ENCODE peak calls at places on chromosomes 11 and 22, in ten cellular contexts. One of them, this sample, is unnamed.

GRCh38 chr11:57345555-57346151 is 7.5 kb downstream of the P2RX3 start:
- DNase-seq in transverse colon: peak; percentile 84
- DNase-seq in choroid plexus epithelial cell: peak; percentile 78
- DNase-seq in upper lobe of right lung: peak; percentile 78
- DNase-seq in neural progenitor cell: peak; percentile 87
- DNase-seq in fibroblast of lung: peak; percentile 44
- DNase-seq in adrenal gland: peak; percentile 73
- DNase-seq in progenitor cell of endocrine pancreas: peak; percentile 68
- DNase-seq in NB4: peak; percentile 78
- DNase-seq in AG10803: peak; percentile 60
- DNase-seq in this sample: peak; percentile 68

GRCh38 chr11:76030973-76031590 is 175.2 kb downstream of the WNT11 start:
- DNase-seq in NB4: peak; percentile 53
- DNase-seq in transverse colon: no peak
- DNase-seq in progenitor cell of endocrine pancreas: no peak
- DNase-seq in choroid plexus epithelial cell: peak; percentile 59
- DNase-seq in upper lobe of right lung: no peak
- DNase-seq in fibroblast of lung: peak; percentile 29
- DNase-seq in AG10803: peak; percentile 58
- DNase-seq in adrenal gland: no peak
- DNase-seq in neural progenitor cell: no peak
- DNase-seq in this sample: no peak

GRCh38 chr11:113817162-113817561 is 37.6 kb downstream of the CLDN25 start:
- DNase-seq in AG10803: peak; percentile 11
- DNase-seq in adrenal gland: no peak
- DNase-seq in fibroblast of lung: peak; percentile 25
- DNase-seq in transverse colon: no peak
- DNase-seq in choroid plexus epithelial cell: peak; percentile 19
- DNase-seq in neural progenitor cell: no peak
- DNase-seq in NB4: no peak
- DNase-seq in upper lobe of right lung: no peak
- DNase-seq in progenitor cell of endocrine pancreas: no peak
- DNase-seq in this sample: no peak

GRCh38 chr11:33692013-33692504 is 8.6 kb downstream of the C11orf91 start:
- DNase-seq in fibroblast of lung: peak; percentile 97
- DNase-seq in AG10803: peak; percentile 96
- DNase-seq in choroid plexus epithelial cell: peak; percentile 99
- DNase-seq in neural progenitor cell: peak; percentile 22
- DNase-seq in upper lobe of right lung: no peak
- DNase-seq in progenitor cell of endocrine pancreas: no peak
- DNase-seq in adrenal gland: no peak
- DNase-seq in NB4: no peak
- DNase-seq in transverse colon: peak; percentile 59
- DNase-seq in this sample: no peak

GRCh38 chr11:128484172-128484571 is 103.2 kb downstream of the ETS1 start:
- DNase-seq in AG10803: no peak
- DNase-seq in choroid plexus epithelial cell: no peak
- DNase-seq in fibroblast of lung: no peak
- DNase-seq in progenitor cell of endocrine pancreas: no peak
- DNase-seq in adrenal gland: no peak
- DNase-seq in neural progenitor cell: no peak
- DNase-seq in upper lobe of right lung: no peak
- DNase-seq in transverse colon: no peak
- DNase-seq in NB4: no peak
- DNase-seq in this sample: no peak

GRCh38 chr11:31437742-31438435 is 68.2 kb downstream of the DNAJC24 start:
- DNase-seq in AG10803: peak; percentile 33
- DNase-seq in upper lobe of right lung: no peak
- DNase-seq in fibroblast of lung: peak; percentile 83
- DNase-seq in adrenal gland: no peak
- DNase-seq in progenitor cell of endocrine pancreas: no peak
- DNase-seq in choroid plexus epithelial cell: peak; percentile 74
- DNase-seq in transverse colon: no peak
- DNase-seq in neural progenitor cell: no peak
- DNase-seq in NB4: no peak
- DNase-seq in this sample: no peak

GRCh38 chr22:35914665-35915476 is 113.8 kb downstream of the RBFOX2 start:
- DNase-seq in transverse colon: peak; percentile 68
- DNase-seq in upper lobe of right lung: no peak
- DNase-seq in choroid plexus epithelial cell: peak; percentile 95
- DNase-seq in neural progenitor cell: peak; percentile 94
- DNase-seq in fibroblast of lung: peak; percentile 90
- DNase-seq in progenitor cell of endocrine pancreas: peak; percentile 50
- DNase-seq in AG10803: peak; percentile 88
- DNase-seq in NB4: peak; percentile 70
- DNase-seq in adrenal gland: peak; percentile 70
- DNase-seq in this sample: peak; percentile 42

GRCh38 chr11:69521461-69521860 is 40.0 kb downstream of the LINC01488 start:
- DNase-seq in upper lobe of right lung: peak; percentile 15
- DNase-seq in adrenal gland: no peak
- DNase-seq in transverse colon: no peak
- DNase-seq in progenitor cell of endocrine pancreas: no peak
- DNase-seq in NB4: no peak
- DNase-seq in AG10803: no peak
- DNase-seq in neural progenitor cell: no peak
- DNase-seq in fibroblast of lung: no peak
- DNase-seq in choroid plexus epithelial cell: no peak
- DNase-seq in this sample: no peak

GRCh38 chr22:20429254-20430100 is 8.1 kb downstream of the SCARF2 start:
- DNase-seq in NB4: peak; percentile 78
- DNase-seq in upper lobe of right lung: peak; percentile 86
- DNase-seq in adrenal gland: peak; percentile 59
- DNase-seq in progenitor cell of endocrine pancreas: no peak
- DNase-seq in transverse colon: peak; percentile 84
- DNase-seq in fibroblast of lung: no peak
- DNase-seq in neural progenitor cell: peak; percentile 87
- DNase-seq in choroid plexus epithelial cell: no peak
- DNase-seq in AG10803: no peak
- DNase-seq in this sample: no peak

GRCh38 chr11:64583296-64584262 is 7.4 kb upstream of the SLC22A12 start:
- DNase-seq in upper lobe of right lung: peak; percentile 43
- DNase-seq in fibroblast of lung: peak; percentile 15
- DNase-seq in adrenal gland: no peak
- DNase-seq in progenitor cell of endocrine pancreas: no peak
- DNase-seq in neural progenitor cell: no peak
- DNase-seq in choroid plexus epithelial cell: no peak
- DNase-seq in NB4: no peak
- DNase-seq in AG10803: peak; percentile 6
- DNase-seq in transverse colon: no peak
- DNase-seq in this sample: no peak

GRCh38 chr11:129768356-129768755 is 47.3 kb upstream of the TMEM45B start:
- DNase-seq in upper lobe of right lung: no peak
- DNase-seq in adrenal gland: no peak
- DNase-seq in NB4: no peak
- DNase-seq in progenitor cell of endocrine pancreas: no peak
- DNase-seq in choroid plexus epithelial cell: peak; percentile 34
- DNase-seq in neural progenitor cell: no peak
- DNase-seq in fibroblast of lung: peak; percentile 7
- DNase-seq in transverse colon: no peak
- DNase-seq in AG10803: no peak
- DNase-seq in this sample: no peak

GRCh38 chr22:37195921-37196320 is 7.9 kb upstream of the C1QTNF6 start:
- DNase-seq in neural progenitor cell: no peak
- DNase-seq in progenitor cell of endocrine pancreas: no peak
- DNase-seq in NB4: no peak
- DNase-seq in AG10803: peak; percentile 16
- DNase-seq in fibroblast of lung: peak; percentile 55
- DNase-seq in transverse colon: no peak
- DNase-seq in upper lobe of right lung: peak; percentile 48
- DNase-seq in adrenal gland: no peak
- DNase-seq in choroid plexus epithelial cell: no peak
- DNase-seq in this sample: no peak

GRCh38 chr11:13064593-13064992 is 55.5 kb downstream of the RASSF10 start:
- DNase-seq in choroid plexus epithelial cell: no peak
- DNase-seq in NB4: no peak
- DNase-seq in AG10803: no peak
- DNase-seq in adrenal gland: no peak
- DNase-seq in progenitor cell of endocrine pancreas: no peak
- DNase-seq in transverse colon: peak; percentile 37
- DNase-seq in fibroblast of lung: no peak
- DNase-seq in neural progenitor cell: no peak
- DNase-seq in upper lobe of right lung: no peak
- DNase-seq in this sample: no peak

GRCh38 chr22:50698546-50698945 is 25.9 kb downstream of the SHANK3 start:
- DNase-seq in fibroblast of lung: no peak
- DNase-seq in NB4: peak; percentile 36
- DNase-seq in progenitor cell of endocrine pancreas: no peak
- DNase-seq in adrenal gland: no peak
- DNase-seq in choroid plexus epithelial cell: no peak
- DNase-seq in neural progenitor cell: no peak
- DNase-seq in AG10803: no peak
- DNase-seq in transverse colon: no peak
- DNase-seq in upper lobe of right lung: peak; percentile 63
- DNase-seq in this sample: no peak

GRCh38 chr11:77215106-77215505 is 86.4 kb downstream of the GDPD4 start:
- DNase-seq in fibroblast of lung: no peak
- DNase-seq in neural progenitor cell: no peak
- DNase-seq in upper lobe of right lung: no peak
- DNase-seq in transverse colon: no peak
- DNase-seq in progenitor cell of endocrine pancreas: no peak
- DNase-seq in NB4: no peak
- DNase-seq in AG10803: no peak
- DNase-seq in adrenal gland: no peak
- DNase-seq in choroid plexus epithelial cell: no peak
- DNase-seq in this sample: no peak

GRCh38 chr11:93490996-93491618 is 52.1 kb downstream of the SMCO4 start:
- DNase-seq in neural progenitor cell: no peak
- DNase-seq in adrenal gland: no peak
- DNase-seq in fibroblast of lung: no peak
- DNase-seq in upper lobe of right lung: no peak
- DNase-seq in progenitor cell of endocrine pancreas: no peak
- DNase-seq in AG10803: no peak
- DNase-seq in transverse colon: no peak
- DNase-seq in choroid plexus epithelial cell: no peak
- DNase-seq in NB4: no peak
- DNase-seq in this sample: no peak
- TF ChIP-seq CTCF in neural progenitor cell: no peak
- TF ChIP-seq CTCF in adrenal gland: no peak
- TF ChIP-seq CTCF in fibroblast of lung: no peak
- TF ChIP-seq CTCF in upper lobe of right lung: no peak
- TF ChIP-seq CTCF in progenitor cell of endocrine pancreas: no peak
- TF ChIP-seq CTCF in AG10803: no peak
- TF ChIP-seq CTCF in transverse colon: no peak
- TF ChIP-seq CTCF in choroid plexus epithelial cell: no peak
- TF ChIP-seq CTCF in NB4: no peak
- TF ChIP-seq CTCF in this sample: no peak

DNA sequence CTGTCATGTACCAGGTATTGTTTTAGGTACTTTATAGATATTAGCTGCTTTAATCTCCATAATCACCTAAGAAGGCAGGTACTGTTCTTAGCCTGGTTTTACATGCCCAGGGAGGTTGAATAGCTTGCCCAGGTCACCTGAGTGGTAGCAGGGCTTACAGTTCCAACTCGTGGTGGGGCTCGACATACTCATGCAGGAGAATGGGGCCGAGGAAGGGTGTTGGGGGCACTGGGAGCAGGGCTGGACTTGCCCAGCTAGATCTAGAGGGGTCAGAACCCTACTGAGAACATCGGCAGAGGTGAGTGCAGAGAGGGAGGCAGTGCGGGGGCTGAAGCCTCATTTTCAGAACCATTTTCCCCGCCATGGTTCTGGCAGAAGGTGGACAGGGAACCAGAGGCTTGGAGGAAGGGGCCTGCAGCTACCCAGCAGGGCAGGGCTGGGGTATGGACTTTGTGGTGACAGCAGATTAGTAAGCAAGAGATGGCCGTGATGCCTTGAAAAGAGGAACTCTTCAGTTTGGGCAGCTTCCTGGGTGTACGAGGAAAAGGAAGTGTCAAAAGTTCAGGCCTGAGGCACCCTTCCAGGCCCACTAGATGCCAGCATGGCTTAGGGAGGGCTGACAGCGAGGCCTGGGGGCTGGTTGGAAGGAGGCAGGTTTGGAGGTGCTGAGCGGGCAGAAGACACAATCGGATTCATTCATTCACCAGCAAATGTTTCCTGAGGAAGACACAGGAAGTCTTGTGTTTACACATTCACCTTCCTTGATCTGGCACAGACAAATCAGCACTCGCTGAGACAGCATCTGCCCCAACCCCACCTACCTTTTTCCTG is 54.7 kb upstream of the LYVE1 start:
- DNase-seq in progenitor cell of endocrine pancreas: no peak
- DNase-seq in NB4: peak; percentile 91
- DNase-seq in neural progenitor cell: no peak
- DNase-seq in upper lobe of right lung: no peak
- DNase-seq in choroid plexus epithelial cell: no peak
- DNase-seq in adrenal gland: peak; percentile 38
- DNase-seq in transverse colon: no peak
- DNase-seq in AG10803: no peak
- DNase-seq in fibroblast of lung: no peak
- DNase-seq in this sample: no peak
- TF ChIP-seq CTCF in progenitor cell of endocrine pancreas: no peak
- TF ChIP-seq CTCF in NB4: no peak
- TF ChIP-seq CTCF in neural progenitor cell: no peak
- TF ChIP-seq CTCF in upper lobe of right lung: no peak
- TF ChIP-seq CTCF in choroid plexus epithelial cell: no peak
- TF ChIP-seq CTCF in adrenal gland: no peak
- TF ChIP-seq CTCF in transverse colon: no peak
- TF ChIP-seq CTCF in AG10803: no peak
- TF ChIP-seq CTCF in fibroblast of lung: no peak
- TF ChIP-seq CTCF in this sample: no peak

DNA sequence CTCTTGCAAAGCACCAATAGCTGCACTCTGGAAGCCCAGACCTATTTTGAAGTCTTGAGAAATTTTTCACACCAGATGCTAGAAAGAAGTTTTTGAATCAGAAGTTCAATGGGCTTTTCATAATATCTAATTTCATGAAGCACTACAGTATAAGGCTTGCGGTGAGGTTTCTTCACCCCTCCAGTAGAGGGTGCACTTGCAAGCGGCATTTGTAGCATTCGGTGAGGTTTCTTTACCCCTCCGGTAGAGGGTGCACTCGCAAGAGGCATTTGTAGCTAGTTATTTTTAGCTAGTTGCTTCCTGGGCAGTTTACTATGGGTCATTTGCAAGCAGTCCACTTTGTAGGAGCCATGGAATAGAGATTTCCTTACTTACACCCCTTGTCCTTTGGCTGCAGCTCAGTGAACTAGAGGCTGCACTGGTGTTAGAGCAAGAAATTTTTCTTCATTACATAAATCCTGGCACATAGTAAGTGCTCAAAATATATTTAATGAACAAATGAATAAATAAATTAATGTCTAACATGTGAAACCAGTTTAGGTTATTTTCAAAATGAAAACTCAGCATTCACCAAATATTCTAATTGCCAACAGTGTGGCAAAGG is 7.8 kb upstream of the NOX4 start:
- DNase-seq in choroid plexus epithelial cell: no peak
- DNase-seq in upper lobe of right lung: no peak
- DNase-seq in transverse colon: peak; percentile 8
- DNase-seq in neural progenitor cell: no peak
- DNase-seq in NB4: peak; percentile 27
- DNase-seq in fibroblast of lung: no peak
- DNase-seq in progenitor cell of endocrine pancreas: no peak
- DNase-seq in adrenal gland: no peak
- DNase-seq in AG10803: no peak
- DNase-seq in this sample: no peak
- TF ChIP-seq CTCF in choroid plexus epithelial cell: peak; percentile 14
- TF ChIP-seq CTCF in upper lobe of right lung: no peak
- TF ChIP-seq CTCF in transverse colon: peak; percentile 40
- TF ChIP-seq CTCF in neural progenitor cell: peak; percentile 46
- TF ChIP-seq CTCF in NB4: peak; percentile 39
- TF ChIP-seq CTCF in fibroblast of lung: peak; percentile 2
- TF ChIP-seq CTCF in progenitor cell of endocrine pancreas: peak; percentile 21
- TF ChIP-seq CTCF in adrenal gland: no peak
- TF ChIP-seq CTCF in AG10803: peak; percentile 1
- TF ChIP-seq CTCF in this sample: peak; percentile 19

GRCh38 chr11:133064152-133064877 is 468.0 kb downstream of the OPCML start:
- DNase-seq in choroid plexus epithelial cell: peak; percentile 61
- DNase-seq in transverse colon: peak; percentile 29
- DNase-seq in neural progenitor cell: peak; percentile 92
- DNase-seq in upper lobe of right lung: peak; percentile 85
- DNase-seq in adrenal gland: peak; percentile 46
- DNase-seq in progenitor cell of endocrine pancreas: peak; percentile 86
- DNase-seq in NB4: peak; percentile 27
- DNase-seq in AG10803: peak; percentile 78
- DNase-seq in fibroblast of lung: peak; percentile 84
- DNase-seq in this sample: peak; percentile 91
- TF ChIP-seq CTCF in choroid plexus epithelial cell: peak; percentile 74
- TF ChIP-seq CTCF in transverse colon: peak; percentile 23
- TF ChIP-seq CTCF in neural progenitor cell: peak; percentile 89
- TF ChIP-seq CTCF in upper lobe of right lung: peak; percentile 53
- TF ChIP-seq CTCF in adrenal gland: peak; percentile 31
- TF ChIP-seq CTCF in progenitor cell of endocrine pancreas: peak; percentile 97
- TF ChIP-seq CTCF in NB4: peak; percentile 36
- TF ChIP-seq CTCF in AG10803: peak; percentile 71
- TF ChIP-seq CTCF in fibroblast of lung: peak; percentile 67
- TF ChIP-seq CTCF in this sample: peak; percentile 70

This sample was measured in mesothelial cell of epicardium.